ENCODE peak calls at places on chromosomes 6 and 20, in eight cellular contexts. D is naive B cell, S is fibroblast of mammary gland, U is dorsolateral prefrontal cortex, H is cardiac muscle cell, X is NCI-H1436, L is NCI-H446, G is Daoy. T is an unnamed sample.

GRCh38 chr6:69953491-69953890 is 87.1 kb downstream of the COL19A1 start:
- DNase-seq in D (no peak), S (no peak), U (no peak), H (no peak), X (no peak), L (peak), G (no peak), T (no peak)

GRCh38 chr6:35722121-35722761 is 14.6 kb upstream of the ARMC12 start:
- DNase-seq in D (no peak), S (peak), U (no peak), H (no peak), X (no peak), L (no peak), G (no peak), T (no peak)

GRCh38 chr6:53055873-53056272 is 9.3 kb upstream of the FBXO9 start:
- DNase-seq in D (no peak), S (no peak), U (no peak), H (no peak), X (no peak), L (no peak), G (no peak), T (no peak)

GRCh38 chr6:143252961-143253360 is 192.3 kb downstream of the AIG1 start:
- DNase-seq in D (no peak), S (no peak), U (no peak), H (no peak), X (no peak), L (no peak), G (no peak), T (no peak)

GRCh38 chr6:157323924-157324276 is 581 bp upstream of the TMEM242 start:
- DNase-seq in D (peak), S (peak), U (peak), H (peak), X (no peak), L (no peak), G (peak), T (peak)

GRCh38 chr20:34249291-34249690 is 8.1 kb downstream of the ASIP start:
- DNase-seq in D (no peak), S (peak), U (no peak), H (no peak), X (no peak), L (no peak), G (no peak), T (no peak)

GRCh38 chr6:160791981-160792418 is 90.0 kb downstream of the PLG start:
- DNase-seq in D (no peak), S (peak), U (no peak), H (no peak), X (no peak), L (no peak), G (no peak), T (peak)

GRCh38 chr6:108592371-108593337 is 31.9 kb downstream of the FOXO3 start:
- DNase-seq in D (peak), S (peak), U (no peak), H (no peak), X (no peak), L (no peak), G (peak), T (peak)

GRCh38 chr20:6055161-6055783 is 1.4 kb upstream of the LRRN4 start:
- DNase-seq in D (no peak), S (no peak), U (no peak), H (peak), X (no peak), L (no peak), G (peak), T (no peak)

GRCh38 chr20:47790032-47790965 is 5.0 kb upstream of the SULF2 start:
- DNase-seq in D (no peak), S (peak), U (no peak), H (no peak), X (peak), L (no peak), G (peak), T (peak)

GRCh38 chr20:30505566-30505965 is 751.9 kb upstream of the DEFB115 start:
- DNase-seq in D (no peak), S (no peak), U (no peak), H (no peak), X (no peak), L (no peak), G (no peak), T (no peak)

T was measured in bronchial epithelial cell.